ENCODE peak calls at places on chromosomes 6 and 20, in six cellular contexts. L is psoas muscle; O is ascending aorta; H is NCI-H1694 treated with DMSO at 0.1 percent for 48 hours; E is activated T-cell treated with anti-CD3 and anti-CD28 coated beads, Interleukin-2, amount 50 U/mL, for 72 hours; K is NCI-H1092 treated with DMSO at 0.1 percent for 48 hours. G is an unnamed sample.

GRCh38 chr20:32431457-32431856 is 73.3 kb downstream of the ASXL1 start:
- DNase-seq in L (no peak), O (no peak), H (no peak), E (no peak), K (no peak), G (no peak)

GRCh38 chr20:32155017-32155965 is 45.8 kb downstream of the TM9SF4 start:
- DNase-seq in L (peak), O (peak), H (no peak), E (peak), K (peak), G (peak)

GRCh38 chr20:46807998-46808397 is 86.6 kb upstream of the EYA2 start:
- DNase-seq in L (no peak), O (no peak), H (no peak), E (no peak), K (no peak), G (no peak)

GRCh38 chr20:18613553-18613952 is 25.7 kb downstream of the DTD1 start:
- DNase-seq in L (no peak), O (no peak), H (no peak), E (peak), K (no peak), G (no peak)

GRCh38 chr6:10964684-10965083 is 77.8 kb downstream of the SYCP2L start:
- DNase-seq in L (no peak), O (no peak), H (no peak), E (no peak), K (no peak), G (no peak)

GRCh38 chr6:108945686-108946158 is 97.5 kb downstream of the ARMC2 start:
- DNase-seq in L (peak), O (peak), H (peak), E (no peak), K (peak), G (peak)

GRCh38 chr6:35522660-35523658 is 10.3 kb upstream of the TULP1 start:
- DNase-seq in L (peak), O (peak), H (peak), E (peak), K (peak), G (peak)

GRCh38 chr20:32201296-32201976 is 6.1 kb downstream of the PLAGL2 start:
- DNase-seq in L (no peak), O (no peak), H (no peak), E (no peak), K (no peak), G (peak)

GRCh38 chr6:90369024-90369519 is 72.4 kb upstream of the BACH2 start:
- DNase-seq in L (peak), O (peak), H (no peak), E (peak), K (no peak), G (peak)

GRCh38 chr20:23689399-23689690 is 507 bp upstream of the CST4 start:
- DNase-seq in L (no peak), O (no peak), H (no peak), E (no peak), K (no peak), G (no peak)